ENCODE peak calls at places on chromosomes 7 and 10, in eight cellular contexts. K is CD4-positive, alpha-beta T cell; V is NCI-H1105; T is T-helper 9 cell; Y is H7; S is thyroid gland; F is stimulated activated CD8-positive, alpha-beta memory T cell treated with anti-CD3 and anti-CD28 coated beads, Interleukin-7, amount 100 ng/mL, for 1 hour; X is activated CD4-positive, alpha-beta T cell treated with anti-CD3 and anti-CD28 coated beads for 1 hour. J is an unnamed sample.

GRCh38 chr7:84946549-84946948 is 240.3 kb downstream of the SEMA3D start:
- DNase-seq in K (no peak), V (no peak), T (no peak), Y (no peak), S (no peak), F (no peak), X (no peak), J (no peak)

GRCh38 chr10:91887075-91887899 is 22.0 kb downstream of the FGFBP3 start:
- DNase-seq in K (peak), V (peak), T (no peak), Y (peak), S (peak), F (no peak), X (no peak), J (peak)

GRCh38 chr7:31695856-31696255 is 8.8 kb downstream of the PPP1R17 start:
- DNase-seq in K (no peak), V (no peak), T (no peak), Y (no peak), S (no peak), F (no peak), X (no peak), J (no peak)

GRCh38 chr10:121831237-121831636 is 96.6 kb downstream of the ATE1 start:
- DNase-seq in K (no peak), V (no peak), T (no peak), Y (no peak), S (no peak), F (no peak), X (no peak), J (no peak)

GRCh38 chr7:69837387-69838068 is 239.3 kb downstream of the AUTS2 start:
- DNase-seq in K (no peak), V (peak), T (no peak), Y (no peak), S (no peak), F (no peak), X (no peak), J (peak)

GRCh38 chr7:98283127-98283886 is 1.8 kb downstream of the BRI3 start:
- DNase-seq in K (no peak), V (no peak), T (no peak), Y (peak), S (peak), F (no peak), X (no peak), J (no peak)

GRCh38 chr7:135913404-135913803 is 63.8 kb downstream of the MTPN start:
- DNase-seq in K (no peak), V (no peak), T (no peak), Y (no peak), S (no peak), F (no peak), X (no peak), J (no peak)

GRCh38 chr10:95247200-95247880 is 43.5 kb downstream of the PDLIM1 start:
- DNase-seq in K (no peak), V (no peak), T (no peak), Y (no peak), S (no peak), F (no peak), X (no peak), J (no peak)

GRCh38 chr10:61832866-61833481 is 68.5 kb upstream of the ARID5B start:
- DNase-seq in K (no peak), V (no peak), T (no peak), Y (no peak), S (no peak), F (no peak), X (no peak), J (no peak)

GRCh38 chr10:75272896-75273295 is 37.1 kb upstream of the COMTD1 start:
- DNase-seq in K (no peak), V (no peak), T (no peak), Y (peak), S (no peak), F (no peak), X (no peak), J (no peak)

GRCh38 chr7:142871260-142872105 is 14.1 kb downstream of the TRPV6 start:
- DNase-seq in K (no peak), V (no peak), T (no peak), Y (no peak), S (no peak), F (no peak), X (no peak), J (no peak)

GRCh38 chr10:75208177-75208576 is 2.4 kb upstream of the VDAC2 start:
- DNase-seq in K (no peak), V (no peak), T (no peak), Y (no peak), S (no peak), F (no peak), X (no peak), J (no peak)

GRCh38 chr7:5620459-5620881 is 161.0 kb downstream of the RNF216 start:
- DNase-seq in K (no peak), V (no peak), T (no peak), Y (peak), S (no peak), F (no peak), X (no peak), J (peak)

GRCh38 chr7:114432627-114433026 is 18.0 kb downstream of the FOXP2 start:
- DNase-seq in K (no peak), V (no peak), T (no peak), Y (no peak), S (no peak), F (no peak), X (no peak), J (no peak)

GRCh38 chr10:119449760-119450461 is 92.6 kb downstream of the RGS10 start:
- DNase-seq in K (no peak), V (no peak), T (no peak), Y (no peak), S (peak), F (no peak), X (no peak), J (no peak)

GRCh38 chr7:25672476-25672875 is 444.2 kb upstream of the NPVF start:
- DNase-seq in K (no peak), V (no peak), T (no peak), Y (peak), S (no peak), F (no peak), X (no peak), J (no peak)

GRCh38 chr7:29177963-29178612 is 16.5 kb upstream of the CHN2 start:
- DNase-seq in K (no peak), V (no peak), T (no peak), Y (no peak), S (peak), F (no peak), X (no peak), J (no peak)

GRCh38 chr10:123998197-123999141 is 94.9 kb downstream of the CHST15 start:
- DNase-seq in K (no peak), V (no peak), T (no peak), Y (peak), S (no peak), F (no peak), X (no peak), J (no peak)

GRCh38 chr10:132137111-132138072 is 49.4 kb upstream of the DPYSL4 start:
- DNase-seq in K (no peak), V (no peak), T (no peak), Y (no peak), S (no peak), F (no peak), X (no peak), J (no peak)

GRCh38 chr10:119896937-119897336 is 4.4 kb downstream of the SEC23IP start:
- DNase-seq in K (no peak), V (no peak), T (no peak), Y (no peak), S (peak), F (no peak), X (no peak), J (no peak)

GRCh38 chr10:126904807-126905686 is at the start of gene DOCK1:
- DNase-seq in K (no peak), V (peak), T (no peak), Y (peak), S (peak), F (no peak), X (no peak), J (peak)

GRCh38 chr7:147813316-147813715 is 777.2 kb upstream of the C7orf33 start:
- DNase-seq in K (no peak), V (no peak), T (no peak), Y (no peak), S (no peak), F (no peak), X (no peak), J (no peak)

GRCh38 chr7:1994931-1995330 is 237.8 kb downstream of the MAD1L1 start:
- DNase-seq in K (no peak), V (no peak), T (no peak), Y (no peak), S (no peak), F (no peak), X (no peak), J (no peak)